ENCODE peak calls at places on chromosomes 11 and 22, in five cellular contexts. One of them, this sample, is unnamed.

GRCh38 chr11:120563698-120564572 is 52.4 kb downstream of the GRIK4 start:
- DNase-seq in CD8-positive, alpha-beta memory T cell: no peak
- DNase-seq in heart left ventricle: peak
- DNase-seq in iris pigment epithelial cell: peak
- DNase-seq in COR-L47: peak
- DNase-seq in this sample: no peak

GRCh38 chr11:78039919-78040671 is 17.0 kb upstream of the KCTD14 start:
- DNase-seq in COR-L47: peak
- DNase-seq in CD8-positive, alpha-beta memory T cell: no peak
- DNase-seq in iris pigment epithelial cell: peak
- DNase-seq in heart left ventricle: peak
- DNase-seq in this sample: peak

GRCh38 chr22:28123989-28124766 is 205.1 kb upstream of the PITPNB start:
- DNase-seq in iris pigment epithelial cell: no peak
- DNase-seq in CD8-positive, alpha-beta memory T cell: no peak
- DNase-seq in heart left ventricle: no peak
- DNase-seq in COR-L47: peak
- DNase-seq in this sample: no peak

GRCh38 chr11:86608251-86608799 is 64.1 kb downstream of the ME3 start:
- DNase-seq in heart left ventricle: peak
- DNase-seq in CD8-positive, alpha-beta memory T cell: no peak
- DNase-seq in iris pigment epithelial cell: peak
- DNase-seq in COR-L47: peak
- DNase-seq in this sample: peak

GRCh38 chr11:96275807-96276594 is 67.0 kb downstream of the MAML2 start:
- DNase-seq in CD8-positive, alpha-beta memory T cell: no peak
- DNase-seq in iris pigment epithelial cell: peak
- DNase-seq in heart left ventricle: no peak
- DNase-seq in COR-L47: no peak
- DNase-seq in this sample: no peak

GRCh38 chr11:133951484-133952198 is 5.1 kb downstream of the IGSF9B start:
- DNase-seq in COR-L47: peak
- DNase-seq in CD8-positive, alpha-beta memory T cell: no peak
- DNase-seq in heart left ventricle: no peak
- DNase-seq in iris pigment epithelial cell: peak
- DNase-seq in this sample: no peak

GRCh38 chr11:64687204-64687603 is 35.8 kb downstream of the NRXN2 start:
- DNase-seq in iris pigment epithelial cell: no peak
- DNase-seq in heart left ventricle: peak
- DNase-seq in CD8-positive, alpha-beta memory T cell: no peak
- DNase-seq in COR-L47: no peak
- DNase-seq in this sample: no peak

GRCh38 chr11:71080239-71081097 is 171.9 kb downstream of the SHANK2 start:
- DNase-seq in CD8-positive, alpha-beta memory T cell: no peak
- DNase-seq in heart left ventricle: peak
- DNase-seq in COR-L47: peak
- DNase-seq in iris pigment epithelial cell: peak
- DNase-seq in this sample: peak

GRCh38 chr11:76419896-76420295 is 24.9 kb upstream of the EMSY start:
- DNase-seq in iris pigment epithelial cell: peak
- DNase-seq in CD8-positive, alpha-beta memory T cell: no peak
- DNase-seq in heart left ventricle: no peak
- DNase-seq in COR-L47: no peak
- DNase-seq in this sample: no peak

GRCh38 chr11:67261942-67262681 is 4.2 kb upstream of the GRK2 start:
- DNase-seq in COR-L47: no peak
- DNase-seq in heart left ventricle: peak
- DNase-seq in CD8-positive, alpha-beta memory T cell: no peak
- DNase-seq in iris pigment epithelial cell: no peak
- DNase-seq in this sample: no peak

GRCh38 chr11:2316169-2316962 is 14.6 kb downstream of the TSPAN32 start:
- DNase-seq in COR-L47: no peak
- DNase-seq in iris pigment epithelial cell: no peak
- DNase-seq in heart left ventricle: peak
- DNase-seq in CD8-positive, alpha-beta memory T cell: no peak
- DNase-seq in this sample: no peak